ENCODE peak calls at places on chromosomes 16 and 17, in ten cellular contexts. Q is fibroblast of villous mesenchyme, Y is upper lobe of left lung, H is kidney epithelial cell, X is prostate gland, V is gastrocnemius medialis, W is heart right ventricle, F is spleen, C is GM12878, P is HFFc6. E is an unnamed sample.
A peak's percentile ranks its signal among the peaks of the same experiment; 100 is the strongest.

GRCh38 chr16:27245276-27246231 is 23.0 kb downstream of the NSMCE1 start:
- DNase-seq in Q (peak; percentile 97), Y (peak; percentile 36), H (peak; percentile 63), X (no peak), V (no peak), W (no peak), F (no peak), C (no peak), P (peak; percentile 84), E (peak; percentile 97)

GRCh38 chr17:42018988-42019387 is 902 bp upstream of the NKIRAS2 start:
- DNase-seq in Q (no peak), Y (no peak), H (no peak), X (no peak), V (no peak), W (no peak), F (no peak), C (no peak), P (no peak), E (no peak)

GRCh38 chr17:55348749-55349354 is 72.8 kb downstream of the MMD start:
- DNase-seq in Q (peak; percentile 58), Y (peak; percentile 49), H (no peak), X (peak; percentile 47), V (peak; percentile 25), W (peak; percentile 33), F (no peak), C (no peak), P (peak; percentile 13), E (peak; percentile 51)

GRCh38 chr17:752620-753219 is 656 bp upstream of the GEMIN4 start:
- DNase-seq in Q (peak; percentile 69), Y (peak; percentile 82), H (no peak), X (peak; percentile 64), V (peak; percentile 71), W (peak; percentile 76), F (peak; percentile 86), C (no peak), P (no peak), E (peak; percentile 60)

GRCh38 chr17:27848941-27849340 is 44.2 kb downstream of the LYRM9 start:
- DNase-seq in Q (no peak), Y (no peak), H (no peak), X (no peak), V (no peak), W (no peak), F (no peak), C (no peak), P (no peak), E (no peak)

GRCh38 chr17:43851744-43852143 is 4.8 kb downstream of the CD300LG start:
- DNase-seq in Q (no peak), Y (no peak), H (no peak), X (no peak), V (no peak), W (no peak), F (no peak), C (no peak), P (no peak), E (no peak)

GRCh38 chr16:70694517-70695218 is 8.8 kb upstream of the MTSS2 start:
- DNase-seq in Q (no peak), Y (no peak), H (no peak), X (no peak), V (no peak), W (no peak), F (no peak), C (no peak), P (no peak), E (no peak)

GRCh38 chr16:11835891-11836652 is 15.3 kb downstream of the RSL1D1 start:
- DNase-seq in Q (peak; percentile 93), Y (no peak), H (no peak), X (no peak), V (peak; percentile 38), W (no peak), F (no peak), C (no peak), P (peak; percentile 64), E (peak; percentile 70)

GRCh38 chr17:52170963-52171572 is 12.6 kb upstream of the CA10 start:
- DNase-seq in Q (no peak), Y (no peak), H (no peak), X (peak; percentile 14), V (no peak), W (no peak), F (no peak), C (no peak), P (no peak), E (no peak)

GRCh38 chr17:60223456-60223855 is 73.7 kb downstream of the CA4 start:
- DNase-seq in Q (no peak), Y (no peak), H (no peak), X (no peak), V (no peak), W (no peak), F (no peak), C (no peak), P (no peak), E (no peak)

GRCh38 chr17:73588291-73589095 is 55.8 kb downstream of the SDK2 start:
- DNase-seq in Q (no peak), Y (no peak), H (no peak), X (no peak), V (no peak), W (no peak), F (no peak), C (no peak), P (no peak), E (no peak)

GRCh38 chr16:60991886-60992285 is 1044.4 kb downstream of the CDH8 start:
- DNase-seq in Q (no peak), Y (no peak), H (no peak), X (no peak), V (no peak), W (no peak), F (no peak), C (no peak), P (no peak), E (no peak)
- TF ChIP-seq CTCF in Q (no peak), Y (no peak), H (no peak), X (no peak), V (no peak), W (no peak), F (no peak), C (no peak), P (no peak), E (no peak)

DNA sequence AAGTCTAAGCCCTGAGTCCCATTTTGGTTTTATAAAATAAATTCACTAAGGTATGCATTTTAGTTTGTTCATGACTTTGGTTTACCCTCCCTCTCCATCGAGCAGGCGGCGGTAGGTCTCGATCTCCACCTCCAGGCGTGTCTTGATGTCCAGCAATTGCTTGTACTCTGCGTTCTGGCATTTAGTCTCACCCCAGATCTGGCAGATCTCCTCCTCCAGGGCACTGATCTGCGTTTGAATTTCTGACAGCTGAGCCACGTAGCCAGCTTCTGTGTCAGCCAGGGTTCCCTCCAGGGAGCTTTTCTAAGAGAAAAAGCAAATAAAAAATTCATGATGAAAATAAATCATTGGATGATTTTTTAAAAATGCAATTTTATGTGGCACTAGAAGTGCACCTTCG is 4.2 kb downstream of the KRT24 start:
- DNase-seq in Q (no peak), Y (no peak), H (no peak), X (peak; percentile 22), V (no peak), W (no peak), F (no peak), C (no peak), P (no peak), E (no peak)
- TF ChIP-seq CTCF in Q (no peak), Y (no peak), H (no peak), X (no peak), V (no peak), W (no peak), F (no peak), C (no peak), P (no peak), E (no peak)

GRCh38 chr16:57007050-57007449 is 17.7 kb downstream of the NLRC5 start:
- DNase-seq in Q (no peak), Y (no peak), H (no peak), X (no peak), V (no peak), W (no peak), F (no peak), C (no peak), P (no peak), E (no peak)
- TF ChIP-seq CTCF in Q (no peak), Y (no peak), H (no peak), X (no peak), V (no peak), W (no peak), F (no peak), C (no peak), P (no peak), E (no peak)

GRCh38 chr17:31540602-31541307 is 149.3 kb downstream of the RAB11FIP4 start:
- DNase-seq in Q (no peak), Y (no peak), H (no peak), X (no peak), V (no peak), W (no peak), F (no peak), C (no peak), P (no peak), E (no peak)

GRCh38 chr17:31544186-31544585 is 152.7 kb downstream of the RAB11FIP4 start:
- DNase-seq in Q (no peak), Y (no peak), H (no peak), X (no peak), V (no peak), W (no peak), F (peak; percentile 45), C (no peak), P (no peak), E (no peak)

GRCh38 chr17:31538080-31538762 is 146.7 kb downstream of the RAB11FIP4 start:
- DNase-seq in Q (no peak), Y (no peak), H (no peak), X (no peak), V (no peak), W (no peak), F (peak; percentile 86), C (peak; percentile 70), P (no peak), E (no peak)

GRCh38 chr17:31537558-31537957 is 146.1 kb downstream of the RAB11FIP4 start:
- DNase-seq in Q (no peak), Y (no peak), H (no peak), X (peak; percentile 80), V (no peak), W (no peak), F (peak; percentile 86), C (no peak), P (no peak), E (peak; percentile 64)

GRCh38 chr17:31541559-31541958 is 150.1 kb downstream of the RAB11FIP4 start:
- DNase-seq in Q (no peak), Y (no peak), H (no peak), X (no peak), V (no peak), W (no peak), F (peak; percentile 68), C (no peak), P (no peak), E (no peak)
- TF ChIP-seq CTCF in Q (no peak), Y (no peak), H (no peak), X (no peak), V (no peak), W (no peak), F (no peak), C (peak; percentile 36), P (no peak), E (peak; percentile 2)